ENCODE peak calls at places on chromosomes 1 and 21, in four cellular contexts. One of them, this sample, is unnamed.

GRCh38 chr21:45363921-45364463 is 41.0 kb upstream of the COL18A1 start:
- DNase-seq in stimulated activated CD8-positive, alpha-beta memory T cell treated with anti-CD3 and anti-CD28 coated beads, Interleukin-7, amount 100 ng/mL, for 24 hours: no peak
- DNase-seq in stromal cell of bone marrow: peak
- DNase-seq in KBM-7: no peak
- DNase-seq in this sample: peak

GRCh38 chr1:58710190-58710589 is 10.3 kb upstream of the MYSM1 start:
- DNase-seq in KBM-7: no peak
- DNase-seq in stromal cell of bone marrow: no peak
- DNase-seq in stimulated activated CD8-positive, alpha-beta memory T cell treated with anti-CD3 and anti-CD28 coated beads, Interleukin-7, amount 100 ng/mL, for 24 hours: no peak
- DNase-seq in this sample: no peak

GRCh38 chr1:89557954-89558353 is 33.3 kb downstream of the LRRC8B start:
- DNase-seq in KBM-7: no peak
- DNase-seq in stromal cell of bone marrow: no peak
- DNase-seq in stimulated activated CD8-positive, alpha-beta memory T cell treated with anti-CD3 and anti-CD28 coated beads, Interleukin-7, amount 100 ng/mL, for 24 hours: no peak
- DNase-seq in this sample: no peak

GRCh38 chr1:153470707-153471106 is 10.3 kb upstream of the S100A7 start:
- DNase-seq in stimulated activated CD8-positive, alpha-beta memory T cell treated with anti-CD3 and anti-CD28 coated beads, Interleukin-7, amount 100 ng/mL, for 24 hours: no peak
- DNase-seq in stromal cell of bone marrow: no peak
- DNase-seq in KBM-7: no peak
- DNase-seq in this sample: no peak

GRCh38 chr1:1169429-1170214 is 4.1 kb upstream of the TTLL10 start:
- DNase-seq in stromal cell of bone marrow: no peak
- DNase-seq in KBM-7: no peak
- DNase-seq in stimulated activated CD8-positive, alpha-beta memory T cell treated with anti-CD3 and anti-CD28 coated beads, Interleukin-7, amount 100 ng/mL, for 24 hours: no peak
- DNase-seq in this sample: no peak

GRCh38 chr1:27429029-27429425 is 36.6 kb downstream of the GPR3 start:
- DNase-seq in KBM-7: no peak
- DNase-seq in stimulated activated CD8-positive, alpha-beta memory T cell treated with anti-CD3 and anti-CD28 coated beads, Interleukin-7, amount 100 ng/mL, for 24 hours: no peak
- DNase-seq in stromal cell of bone marrow: no peak
- DNase-seq in this sample: no peak

GRCh38 chr1:21165076-21165475 is 11.6 kb downstream of the EIF4G3 start:
- DNase-seq in stimulated activated CD8-positive, alpha-beta memory T cell treated with anti-CD3 and anti-CD28 coated beads, Interleukin-7, amount 100 ng/mL, for 24 hours: no peak
- DNase-seq in stromal cell of bone marrow: no peak
- DNase-seq in KBM-7: no peak
- DNase-seq in this sample: peak

GRCh38 chr21:36860736-36861594 is 105.5 kb downstream of the HLCS start:
- DNase-seq in KBM-7: no peak
- DNase-seq in stimulated activated CD8-positive, alpha-beta memory T cell treated with anti-CD3 and anti-CD28 coated beads, Interleukin-7, amount 100 ng/mL, for 24 hours: no peak
- DNase-seq in stromal cell of bone marrow: no peak
- DNase-seq in this sample: no peak

GRCh38 chr1:105270966-105271365 is 1521.3 kb downstream of the AMY1C start:
- DNase-seq in stimulated activated CD8-positive, alpha-beta memory T cell treated with anti-CD3 and anti-CD28 coated beads, Interleukin-7, amount 100 ng/mL, for 24 hours: no peak
- DNase-seq in stromal cell of bone marrow: no peak
- DNase-seq in KBM-7: no peak
- DNase-seq in this sample: no peak

GRCh38 chr1:12555411-12556367 is 62.3 kb downstream of the DHRS3 start:
- DNase-seq in KBM-7: no peak
- DNase-seq in stromal cell of bone marrow: no peak
- DNase-seq in stimulated activated CD8-positive, alpha-beta memory T cell treated with anti-CD3 and anti-CD28 coated beads, Interleukin-7, amount 100 ng/mL, for 24 hours: no peak
- DNase-seq in this sample: no peak

GRCh38 chr1:230188826-230189225 is 121.8 kb downstream of the GALNT2 start:
- DNase-seq in stromal cell of bone marrow: no peak
- DNase-seq in stimulated activated CD8-positive, alpha-beta memory T cell treated with anti-CD3 and anti-CD28 coated beads, Interleukin-7, amount 100 ng/mL, for 24 hours: no peak
- DNase-seq in KBM-7: no peak
- DNase-seq in this sample: no peak

GRCh38 chr1:44707112-44707881 is 23.7 kb downstream of the RNU5D-1 start:
- DNase-seq in stromal cell of bone marrow: peak
- DNase-seq in KBM-7: no peak
- DNase-seq in stimulated activated CD8-positive, alpha-beta memory T cell treated with anti-CD3 and anti-CD28 coated beads, Interleukin-7, amount 100 ng/mL, for 24 hours: no peak
- DNase-seq in this sample: peak

GRCh38 chr1:119009300-119009660 is 21.1 kb upstream of the TBX15 start:
- DNase-seq in KBM-7: no peak
- DNase-seq in stromal cell of bone marrow: no peak
- DNase-seq in stimulated activated CD8-positive, alpha-beta memory T cell treated with anti-CD3 and anti-CD28 coated beads, Interleukin-7, amount 100 ng/mL, for 24 hours: no peak
- DNase-seq in this sample: no peak

GRCh38 chr1:197862671-197863070 is 39.8 kb upstream of the C1orf53 start:
- DNase-seq in KBM-7: no peak
- DNase-seq in stromal cell of bone marrow: no peak
- DNase-seq in stimulated activated CD8-positive, alpha-beta memory T cell treated with anti-CD3 and anti-CD28 coated beads, Interleukin-7, amount 100 ng/mL, for 24 hours: no peak
- DNase-seq in this sample: no peak

GRCh38 chr1:154842635-154843034 is 27.4 kb downstream of the KCNN3 start:
- DNase-seq in stromal cell of bone marrow: no peak
- DNase-seq in stimulated activated CD8-positive, alpha-beta memory T cell treated with anti-CD3 and anti-CD28 coated beads, Interleukin-7, amount 100 ng/mL, for 24 hours: no peak
- DNase-seq in KBM-7: no peak
- DNase-seq in this sample: no peak

GRCh38 chr1:2544875-2545638 is 11.1 kb upstream of the TNFRSF14 start:
- DNase-seq in stimulated activated CD8-positive, alpha-beta memory T cell treated with anti-CD3 and anti-CD28 coated beads, Interleukin-7, amount 100 ng/mL, for 24 hours: no peak
- DNase-seq in KBM-7: no peak
- DNase-seq in stromal cell of bone marrow: no peak
- DNase-seq in this sample: no peak

GRCh38 chr1:152959801-152960451 is 10.5 kb upstream of the SPRR4 start:
- DNase-seq in stimulated activated CD8-positive, alpha-beta memory T cell treated with anti-CD3 and anti-CD28 coated beads, Interleukin-7, amount 100 ng/mL, for 24 hours: no peak
- DNase-seq in stromal cell of bone marrow: no peak
- DNase-seq in KBM-7: no peak
- DNase-seq in this sample: no peak

GRCh38 chr1:226403522-226404034 is 4.3 kb downstream of the PARP1 start:
- DNase-seq in stimulated activated CD8-positive, alpha-beta memory T cell treated with anti-CD3 and anti-CD28 coated beads, Interleukin-7, amount 100 ng/mL, for 24 hours: no peak
- DNase-seq in KBM-7: peak
- DNase-seq in stromal cell of bone marrow: no peak
- DNase-seq in this sample: no peak

GRCh38 chr21:14403681-14404318 is 20.9 kb upstream of the HSPA13 start:
- DNase-seq in stimulated activated CD8-positive, alpha-beta memory T cell treated with anti-CD3 and anti-CD28 coated beads, Interleukin-7, amount 100 ng/mL, for 24 hours: no peak
- DNase-seq in KBM-7: peak
- DNase-seq in stromal cell of bone marrow: no peak
- DNase-seq in this sample: peak

GRCh38 chr1:88774151-88774556 is 90.1 kb downstream of the PKN2 start:
- DNase-seq in stimulated activated CD8-positive, alpha-beta memory T cell treated with anti-CD3 and anti-CD28 coated beads, Interleukin-7, amount 100 ng/mL, for 24 hours: no peak
- DNase-seq in KBM-7: no peak
- DNase-seq in stromal cell of bone marrow: no peak
- DNase-seq in this sample: no peak

GRCh38 chr1:183812111-183812510 is 7.2 kb downstream of the RGL1 start:
- DNase-seq in KBM-7: no peak
- DNase-seq in stimulated activated CD8-positive, alpha-beta memory T cell treated with anti-CD3 and anti-CD28 coated beads, Interleukin-7, amount 100 ng/mL, for 24 hours: no peak
- DNase-seq in stromal cell of bone marrow: no peak
- DNase-seq in this sample: no peak

GRCh38 chr1:196450143-196450911 is 157.9 kb downstream of the KCNT2 start:
- DNase-seq in stimulated activated CD8-positive, alpha-beta memory T cell treated with anti-CD3 and anti-CD28 coated beads, Interleukin-7, amount 100 ng/mL, for 24 hours: no peak
- DNase-seq in stromal cell of bone marrow: no peak
- DNase-seq in KBM-7: no peak
- DNase-seq in this sample: no peak

GRCh38 chr1:224182057-224182865 is 779 bp upstream of the DEGS1 start:
- DNase-seq in KBM-7: no peak
- DNase-seq in stromal cell of bone marrow: no peak
- DNase-seq in stimulated activated CD8-positive, alpha-beta memory T cell treated with anti-CD3 and anti-CD28 coated beads, Interleukin-7, amount 100 ng/mL, for 24 hours: no peak
- DNase-seq in this sample: no peak

GRCh38 chr1:248751635-248752034 is 3.9 kb downstream of the LYPD8 start:
- DNase-seq in stimulated activated CD8-positive, alpha-beta memory T cell treated with anti-CD3 and anti-CD28 coated beads, Interleukin-7, amount 100 ng/mL, for 24 hours: no peak
- DNase-seq in stromal cell of bone marrow: no peak
- DNase-seq in KBM-7: no peak
- DNase-seq in this sample: no peak

GRCh38 chr21:34280987-34281386 is 82.8 kb upstream of the KCNE2 start:
- DNase-seq in KBM-7: no peak
- DNase-seq in stromal cell of bone marrow: no peak
- DNase-seq in stimulated activated CD8-positive, alpha-beta memory T cell treated with anti-CD3 and anti-CD28 coated beads, Interleukin-7, amount 100 ng/mL, for 24 hours: no peak
- DNase-seq in this sample: no peak

GRCh38 chr1:64042331-64043100 is 160.9 kb upstream of the UBE2U start:
- DNase-seq in stimulated activated CD8-positive, alpha-beta memory T cell treated with anti-CD3 and anti-CD28 coated beads, Interleukin-7, amount 100 ng/mL, for 24 hours: no peak
- DNase-seq in KBM-7: no peak
- DNase-seq in stromal cell of bone marrow: peak
- DNase-seq in this sample: peak

GRCh38 chr1:109386054-109386717 is 11.5 kb downstream of the SORT1 start:
- DNase-seq in KBM-7: no peak
- DNase-seq in stimulated activated CD8-positive, alpha-beta memory T cell treated with anti-CD3 and anti-CD28 coated beads, Interleukin-7, amount 100 ng/mL, for 24 hours: no peak
- DNase-seq in stromal cell of bone marrow: no peak
- DNase-seq in this sample: no peak

GRCh38 chr1:1929639-1930545 is 10.8 kb upstream of the TMEM52 start:
- DNase-seq in stromal cell of bone marrow: no peak
- DNase-seq in KBM-7: no peak
- DNase-seq in stimulated activated CD8-positive, alpha-beta memory T cell treated with anti-CD3 and anti-CD28 coated beads, Interleukin-7, amount 100 ng/mL, for 24 hours: no peak
- DNase-seq in this sample: no peak